ENCODE peak calls at places on chromosomes 3 and 15, in six cellular contexts. D is fibroblast of gingiva; R is activated CD4-positive, alpha-beta T cell treated with anti-CD3 and anti-CD28 coated beads for 24 hours; G is astrocyte; W is heart left ventricle; C is natural killer cell treated with Interleukin-12 subunit alpha and Interleukin-12 subunit beta and Interleukin-15 and Interleukin-18, amount 100 ng/mL, for 72 hours. L is an unnamed sample.

GRCh38 chr3:69649713-69650419 is 89.4 kb upstream of the MITF start:
- DNase-seq in D (peak; percentile 27), R (no peak), G (peak; percentile 60), W (no peak), C (no peak), L (peak; percentile 38)

GRCh38 chr15:62108411-62108810 is 41.6 kb downstream of the C2CD4A start:
- DNase-seq in D (no peak), R (no peak), G (no peak), W (no peak), C (no peak), L (no peak)

GRCh38 chr3:38454179-38454883 is 641 bp downstream of the ACVR2B start:
- DNase-seq in D (peak; percentile 21), R (no peak), G (no peak), W (peak; percentile 36), C (no peak), L (no peak)

GRCh38 chr3:192039593-192039992 is 578.6 kb downstream of the PYDC2 start:
- DNase-seq in D (no peak), R (no peak), G (no peak), W (no peak), C (no peak), L (no peak)

GRCh38 chr3:13547591-13548371 is 1.1 kb upstream of the FBLN2 start:
- DNase-seq in D (no peak), R (no peak), G (no peak), W (no peak), C (peak; percentile 56), L (no peak)

GRCh38 chr3:25424238-25425013 is 3.6 kb upstream of the RARB start:
- DNase-seq in D (no peak), R (no peak), G (no peak), W (no peak), C (no peak), L (no peak)

GRCh38 chr3:131591394-131591990 is 88.7 kb upstream of the MRPL3 start:
- DNase-seq in D (no peak), R (no peak), G (peak; percentile 50), W (peak; percentile 28), C (no peak), L (peak; percentile 68)

GRCh38 chr3:16243706-16244490 is 20.8 kb downstream of the DPH3 start:
- DNase-seq in D (no peak), R (no peak), G (peak; percentile 39), W (peak; percentile 81), C (no peak), L (peak; percentile 61)

GRCh38 chr3:121152573-121152972 is 244.6 kb downstream of the STXBP5L start:
- DNase-seq in D (no peak), R (no peak), G (peak; percentile 3), W (no peak), C (no peak), L (peak; percentile 4)

GRCh38 chr3:140910860-140911259 is 30.8 kb upstream of the SLC25A36 start:
- DNase-seq in D (no peak), R (no peak), G (no peak), W (no peak), C (no peak), L (peak; percentile 14)

GRCh38 chr3:179957264-179957845 is 79.4 kb downstream of the PEX5L start:
- DNase-seq in D (no peak), R (no peak), G (no peak), W (no peak), C (no peak), L (no peak)

GRCh38 chr3:55897573-55898224 is 410.6 kb upstream of the WNT5A start:
- DNase-seq in D (no peak), R (no peak), G (no peak), W (no peak), C (no peak), L (no peak)

GRCh38 chr3:186082150-186082549 is 26.7 kb downstream of the ETV5 start:
- DNase-seq in D (no peak), R (no peak), G (no peak), W (no peak), C (no peak), L (no peak)

GRCh38 chr15:37100109-37100873 is at the start of gene MEIS2:
- DNase-seq in D (peak; percentile 99), R (no peak), G (peak; percentile 97), W (peak; percentile 95), C (no peak), L (peak; percentile 29)

GRCh38 chr3:71421820-71422566 is 161.5 kb downstream of the FOXP1 start:
- DNase-seq in D (no peak), R (no peak), G (no peak), W (no peak), C (peak; percentile 68), L (peak; percentile 59)

GRCh38 chr15:38896652-38897051 is 332.0 kb upstream of the RASGRP1 start:
- DNase-seq in D (no peak), R (no peak), G (peak; percentile 46), W (no peak), C (no peak), L (no peak)

GRCh38 chr3:409011-409410 is 212.4 kb downstream of the CHL1 start:
- DNase-seq in D (no peak), R (no peak), G (no peak), W (no peak), C (no peak), L (no peak)

GRCh38 chr3:193640728-193641127 is 47.7 kb downstream of the OPA1 start:
- DNase-seq in D (no peak), R (no peak), G (no peak), W (no peak), C (no peak), L (peak; percentile 6)

GRCh38 chr15:40516322-40516721 is 45.5 kb downstream of the CHST14 start:
- DNase-seq in D (no peak), R (no peak), G (no peak), W (no peak), C (no peak), L (no peak)

GRCh38 chr3:177521305-177521704 is 324.0 kb upstream of the TBL1XR1 start:
- DNase-seq in D (no peak), R (no peak), G (no peak), W (no peak), C (no peak), L (no peak)

GRCh38 chr3:23781871-23782270 is 23.9 kb upstream of the UBE2E1 start:
- DNase-seq in D (no peak), R (no peak), G (no peak), W (no peak), C (no peak), L (no peak)

GRCh38 chr3:156542101-156543042 is 12.5 kb downstream of the SSR3 start:
- DNase-seq in D (no peak), R (no peak), G (no peak), W (peak; percentile 36), C (no peak), L (no peak)

GRCh38 chr15:81820236-81820635 is 225.6 kb downstream of the MEX3B start:
- DNase-seq in D (no peak), R (no peak), G (no peak), W (no peak), C (no peak), L (no peak)

GRCh38 chr3:173733029-173733652 is 335.6 kb downstream of the NLGN1 start:
- DNase-seq in D (peak; percentile 48), R (no peak), G (no peak), W (no peak), C (no peak), L (peak; percentile 49)

GRCh38 chr15:68592054-68592453 is 13.3 kb downstream of the CORO2B start:
- DNase-seq in D (no peak), R (no peak), G (peak; percentile 45), W (no peak), C (no peak), L (no peak)

GRCh38 chr15:70535071-70535954 is 228.0 kb downstream of the UACA start:
- DNase-seq in D (no peak), R (no peak), G (no peak), W (no peak), C (peak; percentile 70), L (no peak)

GRCh38 chr15:45157974-45158373 is 28.2 kb downstream of the DUOX1 start:
- DNase-seq in D (peak; percentile 48), R (no peak), G (peak; percentile 91), W (no peak), C (no peak), L (peak; percentile 57)

GRCh38 chr3:32175607-32176197 is 62.8 kb upstream of the CMTM8 start:
- DNase-seq in D (peak; percentile 47), R (peak; percentile 49), G (peak; percentile 27), W (no peak), C (no peak), L (peak; percentile 56)